ENCODE peak calls at places on chromosomes 1 and 21, in seven cellular contexts. F is mammary epithelial cell, V is body of pancreas, W is H9, I is tibial artery, L is kidney epithelial cell, B is sigmoid colon. Q is an unnamed sample.

GRCh38 chr1:27979151-27979858 is 19.5 kb downstream of the XKR8 start:
- DNase-seq in F (peak), V (no peak), W (no peak), I (no peak), L (peak), B (no peak), Q (no peak)

GRCh38 chr1:220881918-220882891 is 3.0 kb downstream of the HLX start:
- DNase-seq in F (no peak), V (no peak), W (peak), I (no peak), L (no peak), B (peak), Q (no peak)

GRCh38 chr1:82485591-82486369 is 685.0 kb downstream of the ADGRL2 start:
- DNase-seq in F (peak), V (no peak), W (peak), I (peak), L (no peak), B (peak), Q (no peak)

GRCh38 chr1:194705123-194705522 is 1518.7 kb upstream of the B3GALT2 start:
- DNase-seq in F (no peak), V (no peak), W (no peak), I (no peak), L (no peak), B (no peak), Q (no peak)

GRCh38 chr1:2523891-2524609 is 2.3 kb downstream of the PANK4 start:
- DNase-seq in F (no peak), V (no peak), W (no peak), I (no peak), L (no peak), B (no peak), Q (no peak)

GRCh38 chr1:154598871-154599635 is 8.9 kb downstream of the ADAR start:
- DNase-seq in F (no peak), V (no peak), W (no peak), I (no peak), L (no peak), B (no peak), Q (no peak)

GRCh38 chr1:168261390-168261789 is 19.3 kb upstream of the TBX19 start:
- DNase-seq in F (peak), V (no peak), W (no peak), I (no peak), L (no peak), B (no peak), Q (no peak)

GRCh38 chr1:29271724-29272123 is 35.4 kb downstream of the PTPRU start:
- DNase-seq in F (peak), V (peak), W (peak), I (peak), L (peak), B (peak), Q (no peak)

GRCh38 chr21:45872471-45872870 is 109.1 kb upstream of the COL6A1 start:
- DNase-seq in F (no peak), V (no peak), W (no peak), I (peak), L (no peak), B (peak), Q (peak)

GRCh38 chr1:11882814-11883538 is 24.2 kb upstream of the NPPB start:
- DNase-seq in F (no peak), V (peak), W (peak), I (no peak), L (no peak), B (no peak), Q (no peak)

GRCh38 chr1:145878724-145879123 is 6.9 kb downstream of the ANKRD35 start:
- DNase-seq in F (peak), V (no peak), W (no peak), I (no peak), L (no peak), B (no peak), Q (no peak)

GRCh38 chr1:20154306-20154831 is 15.2 kb downstream of the PLA2G2F start:
- DNase-seq in F (no peak), V (no peak), W (no peak), I (no peak), L (no peak), B (peak), Q (no peak)

GRCh38 chr21:45334134-45334533 is 46.4 kb upstream of the POFUT2 start:
- DNase-seq in F (no peak), V (no peak), W (no peak), I (no peak), L (no peak), B (peak), Q (no peak)

GRCh38 chr1:55575571-55576279 is 360.6 kb upstream of the USP24 start:
- DNase-seq in F (no peak), V (no peak), W (no peak), I (peak), L (no peak), B (peak), Q (no peak)

GRCh38 chr1:168092566-168093355 is 44.0 kb downstream of the GPR161 start:
- DNase-seq in F (no peak), V (peak), W (peak), I (no peak), L (no peak), B (no peak), Q (no peak)

GRCh38 chr1:199422206-199422605 is 605.3 kb upstream of the NR5A2 start:
- DNase-seq in F (peak), V (no peak), W (peak), I (no peak), L (no peak), B (no peak), Q (no peak)

GRCh38 chr1:217539510-217539909 is 91.4 kb downstream of the GPATCH2 start:
- DNase-seq in F (no peak), V (no peak), W (no peak), I (no peak), L (no peak), B (no peak), Q (no peak)

GRCh38 chr1:175865041-175865766 is 121.8 kb upstream of the TNR start:
- DNase-seq in F (no peak), V (no peak), W (peak), I (no peak), L (no peak), B (peak), Q (no peak)

GRCh38 chr21:41631564-41632461 is 123.9 kb upstream of the TMPRSS2 start:
- DNase-seq in F (peak), V (peak), W (no peak), I (no peak), L (no peak), B (no peak), Q (no peak)

GRCh38 chr1:246280551-246280950 is 226.5 kb downstream of the SMYD3 start:
- DNase-seq in F (no peak), V (no peak), W (no peak), I (no peak), L (no peak), B (no peak), Q (no peak)
- TF ChIP-seq CTCF in F (no peak), V (no peak), W (peak), I (no peak), L (no peak), B (no peak), Q (peak)

DNA sequence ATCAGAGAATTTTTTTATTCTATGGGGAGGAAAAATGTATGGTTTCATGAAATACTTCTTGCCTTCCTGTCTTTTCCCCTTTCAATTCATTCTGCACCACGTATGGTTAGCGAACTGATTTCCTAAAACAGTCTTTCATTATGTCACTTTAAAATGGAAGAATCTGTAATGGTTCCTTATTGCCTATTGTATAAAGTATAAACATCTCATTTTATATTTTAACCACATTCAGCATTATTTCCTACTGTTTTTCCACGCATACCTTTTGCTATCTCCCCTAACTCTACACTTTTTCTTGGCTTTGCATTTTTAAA is 232.3 kb upstream of the B3GALT2 start:
- DNase-seq in F (no peak), V (no peak), W (no peak), I (no peak), L (no peak), B (no peak), Q (no peak)
- TF ChIP-seq CTCF in F (no peak), V (no peak), W (no peak), I (no peak), L (no peak), B (no peak), Q (no peak)

DNA sequence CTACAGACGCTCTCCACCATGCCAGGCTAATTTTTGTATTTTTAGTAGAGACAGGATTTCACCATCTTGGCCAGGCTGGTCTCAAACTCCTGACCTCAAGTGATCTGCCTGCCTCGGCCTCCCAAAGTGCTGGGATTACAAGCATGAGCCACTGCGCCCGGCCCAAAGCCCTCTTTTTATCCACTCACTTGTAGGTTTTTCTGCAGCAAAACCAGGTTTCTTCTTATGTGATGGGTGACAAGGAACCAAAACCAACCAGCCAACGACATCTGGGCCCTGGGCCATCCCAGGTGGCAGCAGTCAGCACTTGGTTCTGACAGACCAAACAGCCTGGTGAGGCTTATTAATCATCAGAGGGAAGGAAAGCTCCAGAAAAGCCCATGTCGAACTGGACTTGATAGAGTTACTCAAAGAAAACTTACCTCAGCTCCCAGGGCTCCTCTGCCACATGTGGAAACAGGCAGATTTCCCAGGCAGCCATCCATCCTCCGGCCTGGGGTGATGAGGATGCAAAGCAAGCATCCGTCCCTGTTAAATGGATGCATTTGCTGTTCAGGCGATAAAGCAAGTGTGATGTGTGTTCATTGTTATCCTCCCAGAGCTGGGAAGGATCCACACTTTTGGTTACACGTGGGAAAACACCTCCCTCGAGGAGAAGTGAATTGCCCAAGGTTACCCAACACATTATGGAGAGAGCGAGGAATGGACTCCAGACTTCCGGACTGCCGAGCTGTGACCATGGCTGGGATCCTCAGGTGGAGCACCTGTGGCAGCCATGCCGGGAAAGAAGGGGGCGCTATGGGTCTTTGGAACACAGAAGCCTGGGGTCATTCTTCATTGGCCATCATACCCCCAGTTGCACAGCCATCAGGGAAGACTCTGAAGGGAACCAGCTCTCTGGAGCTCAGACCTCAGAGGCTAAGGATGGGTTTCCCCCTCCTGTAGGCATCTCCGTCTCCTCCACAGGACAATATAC is 118.8 kb downstream of the HUNK start:
- DNase-seq in F (no peak), V (no peak), W (peak), I (no peak), L (no peak), B (no peak), Q (no peak)
- TF ChIP-seq CTCF in F (no peak), V (no peak), W (peak), I (no peak), L (no peak), B (no peak), Q (no peak)

DNA sequence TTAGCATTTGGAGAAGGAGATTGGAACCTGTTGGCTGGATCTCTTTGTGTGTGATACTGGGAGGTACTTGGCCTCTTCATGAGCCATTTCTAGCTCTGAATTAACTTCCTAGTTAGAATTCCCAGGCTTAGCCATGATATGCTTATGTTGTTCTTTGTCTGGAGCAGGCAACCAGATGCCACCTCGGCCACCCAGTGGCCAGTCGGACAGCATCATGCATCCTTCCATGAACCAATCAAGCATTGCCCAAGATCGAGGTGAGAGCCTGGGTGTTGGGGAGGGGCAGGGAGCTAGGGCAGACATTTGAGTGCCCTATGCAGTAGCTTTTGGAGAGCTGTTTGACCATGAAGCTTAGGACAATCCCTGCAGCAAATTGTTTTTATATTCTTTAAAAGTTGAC is 26.5 kb upstream of the PIGV start:
- DNase-seq in F (no peak), V (no peak), W (no peak), I (no peak), L (no peak), B (no peak), Q (no peak)
- TF ChIP-seq CTCF in F (peak), V (no peak), W (peak), I (no peak), L (peak), B (no peak), Q (peak)

GRCh38 chr1:162475089-162475488 is 22.5 kb upstream of the UHMK1 start:
- DNase-seq in F (no peak), V (no peak), W (no peak), I (no peak), L (no peak), B (no peak), Q (no peak)

GRCh38 chr1:162471290-162471853 is 26.2 kb upstream of the UHMK1 start:
- DNase-seq in F (no peak), V (no peak), W (no peak), I (no peak), L (no peak), B (no peak), Q (no peak)

GRCh38 chr1:162476620-162477019 is 21.0 kb upstream of the UHMK1 start:
- DNase-seq in F (no peak), V (no peak), W (no peak), I (no peak), L (no peak), B (no peak), Q (no peak)

GRCh38 chr1:162470216-162470615 is 27.4 kb upstream of the UHMK1 start:
- DNase-seq in F (no peak), V (no peak), W (no peak), I (no peak), L (no peak), B (no peak), Q (no peak)

GRCh38 chr1:162475539-162476185 is 22.0 kb upstream of the UHMK1 start:
- DNase-seq in F (peak), V (no peak), W (peak), I (no peak), L (no peak), B (no peak), Q (no peak)
- TF ChIP-seq CTCF in F (no peak), V (no peak), W (peak), I (no peak), L (no peak), B (no peak), Q (no peak)